ENCODE peak calls at places on chromosomes 16 and 17, in ten cellular contexts. C is M059J; Y is epithelial cell of esophagus; P is T-helper 9 cell; A is pancreas; D is activated T-cell treated with anti-CD3 and anti-CD28 coated beads for 1 hour; T is activated naive CD4-positive, alpha-beta T cell; H is cardiac muscle cell; S is heart right ventricle; I is substantia nigra. X is an unnamed sample.

GRCh38 chr17:58956997-58957724 is 149.5 kb downstream of the TRIM37 start:
- DNase-seq in C (peak; percentile 33), A (no peak), Y (peak; percentile 54), P (no peak), D (no peak), T (no peak), S (no peak), H (no peak), I (no peak), X (no peak)

GRCh38 chr16:49472598-49472997 is 99.0 kb downstream of the C16orf78 start:
- DNase-seq in C (no peak), H (no peak), A (no peak), I (no peak), P (no peak), D (no peak), T (no peak), S (no peak), Y (no peak), X (no peak)

GRCh38 chr17:15332338-15332737 is 9.1 kb downstream of the TEKT3 start:
- DNase-seq in H (no peak), C (no peak), D (no peak), Y (no peak), I (no peak), S (no peak), A (no peak), P (no peak), T (no peak), X (no peak)

GRCh38 chr16:62225675-62226074 is 189.4 kb upstream of the CDH8 start:
- DNase-seq in T (no peak), Y (peak; percentile 94), A (peak; percentile 84), D (no peak), P (no peak), C (peak; percentile 81), S (peak; percentile 62), H (peak; percentile 69), I (peak; percentile 7), X (peak; percentile 23)

GRCh38 chr17:42155614-42156045 is 841 bp upstream of the RAB5C start:
- DNase-seq in H (no peak), T (no peak), A (no peak), S (no peak), I (no peak), Y (no peak), C (no peak), D (no peak), P (no peak), X (peak; percentile 40)

GRCh38 chr17:10126554-10127493 is 71.6 kb downstream of the GAS7 start:
- DNase-seq in H (no peak), Y (no peak), P (no peak), A (no peak), D (no peak), T (no peak), C (no peak), I (no peak), S (no peak), X (peak; percentile 96)

GRCh38 chr16:76796978-76797377 is 394.0 kb upstream of the MON1B start:
- DNase-seq in D (no peak), H (no peak), A (no peak), Y (peak; percentile 7), I (no peak), S (no peak), T (no peak), C (no peak), P (no peak), X (peak; percentile 31)

GRCh38 chr17:78817123-78817522 is 23.5 kb downstream of the USP36 start:
- DNase-seq in P (peak; percentile 63), S (no peak), Y (no peak), T (peak; percentile 18), I (no peak), H (no peak), C (no peak), D (no peak), A (no peak), X (no peak)

GRCh38 chr16:3017806-3018506 is at the start of gene CLDN6:
- DNase-seq in Y (no peak), D (no peak), P (no peak), A (peak; percentile 57), T (no peak), H (peak; percentile 94), C (no peak), I (no peak), S (no peak), X (peak; percentile 20)

GRCh38 chr16:26765087-26765486 is 301.6 kb upstream of the C16orf82 start:
- DNase-seq in P (no peak), A (peak; percentile 6), D (no peak), Y (peak; percentile 7), S (no peak), C (peak; percentile 7), T (no peak), H (no peak), I (no peak), X (no peak)